ENCODE peak calls at places on chromosomes 11 and 22, in seven cellular contexts. One of them, this sample, is unnamed.

GRCh38 chr11:43870981-43871550 is 9.6 kb upstream of the ALKBH3 start:
- DNase-seq in sigmoid colon: no peak
- DNase-seq in breast epithelium: no peak
- DNase-seq in upper lobe of left lung: no peak
- DNase-seq in transverse colon: no peak
- DNase-seq in stomach: no peak
- DNase-seq in HCT116: no peak
- DNase-seq in this sample: no peak

GRCh38 chr11:108117746-108118371 is 3.5 kb upstream of the ACAT1 start:
- DNase-seq in sigmoid colon: no peak
- DNase-seq in breast epithelium: no peak
- DNase-seq in upper lobe of left lung: no peak
- DNase-seq in transverse colon: no peak
- DNase-seq in stomach: no peak
- DNase-seq in HCT116: peak
- DNase-seq in this sample: no peak

GRCh38 chr11:119318240-119319135 is 1.6 kb upstream of the MCAM start:
- DNase-seq in sigmoid colon: peak
- DNase-seq in breast epithelium: no peak
- DNase-seq in upper lobe of left lung: peak
- DNase-seq in transverse colon: peak
- DNase-seq in stomach: no peak
- DNase-seq in HCT116: no peak
- DNase-seq in this sample: no peak

GRCh38 chr11:116927163-116927772 is 89.8 kb upstream of the APOA1 start:
- DNase-seq in sigmoid colon: no peak
- DNase-seq in breast epithelium: no peak
- DNase-seq in upper lobe of left lung: no peak
- DNase-seq in transverse colon: peak
- DNase-seq in stomach: no peak
- DNase-seq in HCT116: no peak
- DNase-seq in this sample: no peak

GRCh38 chr11:15769203-15769602 is 587.1 kb downstream of the SOX6 start:
- DNase-seq in sigmoid colon: no peak
- DNase-seq in breast epithelium: no peak
- DNase-seq in upper lobe of left lung: peak
- DNase-seq in transverse colon: peak
- DNase-seq in stomach: peak
- DNase-seq in HCT116: no peak
- DNase-seq in this sample: no peak

GRCh38 chr11:103798029-103798428 is 238.4 kb upstream of the DDI1 start:
- DNase-seq in sigmoid colon: no peak
- DNase-seq in breast epithelium: no peak
- DNase-seq in upper lobe of left lung: no peak
- DNase-seq in transverse colon: no peak
- DNase-seq in stomach: no peak
- DNase-seq in HCT116: no peak
- DNase-seq in this sample: no peak

GRCh38 chr22:36383110-36383581 is 4.6 kb downstream of the MYH9 start:
- DNase-seq in sigmoid colon: no peak
- DNase-seq in breast epithelium: peak
- DNase-seq in upper lobe of left lung: peak
- DNase-seq in transverse colon: peak
- DNase-seq in stomach: peak
- DNase-seq in HCT116: no peak
- DNase-seq in this sample: no peak

GRCh38 chr22:49214976-49215375 is 612.7 kb downstream of the BRD1 start:
- DNase-seq in sigmoid colon: peak
- DNase-seq in breast epithelium: peak
- DNase-seq in upper lobe of left lung: peak
- DNase-seq in transverse colon: peak
- DNase-seq in stomach: peak
- DNase-seq in HCT116: no peak
- DNase-seq in this sample: no peak

GRCh38 chr11:46682773-46683752 is 17.4 kb downstream of the ARHGAP1 start:
- DNase-seq in sigmoid colon: no peak
- DNase-seq in breast epithelium: no peak
- DNase-seq in upper lobe of left lung: no peak
- DNase-seq in transverse colon: no peak
- DNase-seq in stomach: no peak
- DNase-seq in HCT116: peak
- DNase-seq in this sample: no peak

GRCh38 chr11:8692417-8692816 is 9.8 kb downstream of the RPL27A start:
- DNase-seq in sigmoid colon: no peak
- DNase-seq in breast epithelium: no peak
- DNase-seq in upper lobe of left lung: peak
- DNase-seq in transverse colon: no peak
- DNase-seq in stomach: no peak
- DNase-seq in HCT116: no peak
- DNase-seq in this sample: no peak

GRCh38 chr11:71180694-71181466 is 71.5 kb downstream of the SHANK2 start:
- DNase-seq in sigmoid colon: peak
- DNase-seq in breast epithelium: no peak
- DNase-seq in upper lobe of left lung: peak
- DNase-seq in transverse colon: no peak
- DNase-seq in stomach: no peak
- DNase-seq in HCT116: no peak
- DNase-seq in this sample: no peak

GRCh38 chr11:61679893-61680621 is at the start of gene DAGLA:
- DNase-seq in sigmoid colon: peak
- DNase-seq in breast epithelium: peak
- DNase-seq in upper lobe of left lung: peak
- DNase-seq in transverse colon: peak
- DNase-seq in stomach: peak
- DNase-seq in HCT116: no peak
- DNase-seq in this sample: no peak

GRCh38 chr22:20211997-20212753 is 55.9 kb downstream of the RTN4R start:
- DNase-seq in sigmoid colon: peak
- DNase-seq in breast epithelium: no peak
- DNase-seq in upper lobe of left lung: peak
- DNase-seq in transverse colon: peak
- DNase-seq in stomach: peak
- DNase-seq in HCT116: peak
- DNase-seq in this sample: no peak

GRCh38 chr11:92550411-92550810 is 325.8 kb downstream of the FAT3 start:
- DNase-seq in sigmoid colon: no peak
- DNase-seq in breast epithelium: no peak
- DNase-seq in upper lobe of left lung: no peak
- DNase-seq in transverse colon: no peak
- DNase-seq in stomach: peak
- DNase-seq in HCT116: no peak
- DNase-seq in this sample: no peak

GRCh38 chr11:73317373-73317772 is 9.3 kb downstream of the ARHGEF17 start:
- DNase-seq in sigmoid colon: peak
- DNase-seq in breast epithelium: no peak
- DNase-seq in upper lobe of left lung: peak
- DNase-seq in transverse colon: peak
- DNase-seq in stomach: peak
- DNase-seq in HCT116: no peak
- DNase-seq in this sample: no peak

GRCh38 chr22:26553056-26553752 is 36.7 kb downstream of the TPST2 start:
- DNase-seq in sigmoid colon: no peak
- DNase-seq in breast epithelium: no peak
- DNase-seq in upper lobe of left lung: no peak
- DNase-seq in transverse colon: no peak
- DNase-seq in stomach: no peak
- DNase-seq in HCT116: no peak
- DNase-seq in this sample: no peak

GRCh38 chr11:102147632-102148031 is 37.4 kb downstream of the YAP1 start:
- DNase-seq in sigmoid colon: no peak
- DNase-seq in breast epithelium: no peak
- DNase-seq in upper lobe of left lung: no peak
- DNase-seq in transverse colon: no peak
- DNase-seq in stomach: no peak
- DNase-seq in HCT116: no peak
- DNase-seq in this sample: no peak

GRCh38 chr11:101894505-101894904 is 20.3 kb upstream of the CEP126 start:
- DNase-seq in sigmoid colon: no peak
- DNase-seq in breast epithelium: no peak
- DNase-seq in upper lobe of left lung: no peak
- DNase-seq in transverse colon: no peak
- DNase-seq in stomach: no peak
- DNase-seq in HCT116: no peak
- DNase-seq in this sample: no peak

GRCh38 chr11:128399186-128399585 is 188.2 kb downstream of the ETS1 start:
- DNase-seq in sigmoid colon: no peak
- DNase-seq in breast epithelium: no peak
- DNase-seq in upper lobe of left lung: no peak
- DNase-seq in transverse colon: no peak
- DNase-seq in stomach: no peak
- DNase-seq in HCT116: no peak
- DNase-seq in this sample: no peak

GRCh38 chr11:70024036-70024772 is 53.9 kb upstream of the ANO1 start:
- DNase-seq in sigmoid colon: no peak
- DNase-seq in breast epithelium: no peak
- DNase-seq in upper lobe of left lung: no peak
- DNase-seq in transverse colon: no peak
- DNase-seq in stomach: no peak
- DNase-seq in HCT116: no peak
- DNase-seq in this sample: no peak

GRCh38 chr22:35128637-35129036 is 62.7 kb downstream of the ISX start:
- DNase-seq in sigmoid colon: no peak
- DNase-seq in breast epithelium: no peak
- DNase-seq in upper lobe of left lung: no peak
- DNase-seq in transverse colon: no peak
- DNase-seq in stomach: no peak
- DNase-seq in HCT116: no peak
- DNase-seq in this sample: no peak

GRCh38 chr11:69301491-69302401 is 7.8 kb downstream of the MYEOV start:
- DNase-seq in sigmoid colon: no peak
- DNase-seq in breast epithelium: peak
- DNase-seq in upper lobe of left lung: peak
- DNase-seq in transverse colon: peak
- DNase-seq in stomach: peak
- DNase-seq in HCT116: peak
- DNase-seq in this sample: no peak

GRCh38 chr22:33400891-33401290 is 342.7 kb upstream of the SYN3 start:
- DNase-seq in sigmoid colon: no peak
- DNase-seq in breast epithelium: no peak
- DNase-seq in upper lobe of left lung: no peak
- DNase-seq in transverse colon: no peak
- DNase-seq in stomach: no peak
- DNase-seq in HCT116: no peak
- DNase-seq in this sample: no peak

GRCh38 chr11:129950319-129951034 is 52.2 kb downstream of the PRDM10 start:
- DNase-seq in sigmoid colon: peak
- DNase-seq in breast epithelium: no peak
- DNase-seq in upper lobe of left lung: peak
- DNase-seq in transverse colon: peak
- DNase-seq in stomach: no peak
- DNase-seq in HCT116: no peak
- DNase-seq in this sample: no peak

GRCh38 chr22:35218079-35218478 is 39.2 kb upstream of the HMGXB4 start:
- DNase-seq in sigmoid colon: no peak
- DNase-seq in breast epithelium: no peak
- DNase-seq in upper lobe of left lung: no peak
- DNase-seq in transverse colon: no peak
- DNase-seq in stomach: no peak
- DNase-seq in HCT116: no peak
- DNase-seq in this sample: no peak

GRCh38 chr11:86515297-86516094 is 140.8 kb downstream of the CCDC81 start:
- DNase-seq in sigmoid colon: no peak
- DNase-seq in breast epithelium: no peak
- DNase-seq in upper lobe of left lung: no peak
- DNase-seq in transverse colon: no peak
- DNase-seq in stomach: no peak
- DNase-seq in HCT116: no peak
- DNase-seq in this sample: no peak

GRCh38 chr22:39932918-39933649 is 27.1 kb upstream of the TMA7B start:
- DNase-seq in sigmoid colon: no peak
- DNase-seq in breast epithelium: no peak
- DNase-seq in upper lobe of left lung: peak
- DNase-seq in transverse colon: peak
- DNase-seq in stomach: peak
- DNase-seq in HCT116: peak
- DNase-seq in this sample: no peak

GRCh38 chr11:34633990-34634725 is 13.3 kb downstream of the EHF start:
- DNase-seq in sigmoid colon: no peak
- DNase-seq in breast epithelium: no peak
- DNase-seq in upper lobe of left lung: no peak
- DNase-seq in transverse colon: no peak
- DNase-seq in stomach: no peak
- DNase-seq in HCT116: no peak
- DNase-seq in this sample: no peak

GRCh38 chr11:92911478-92911877 is 58.0 kb upstream of the MTNR1B start:
- DNase-seq in sigmoid colon: no peak
- DNase-seq in breast epithelium: no peak
- DNase-seq in upper lobe of left lung: no peak
- DNase-seq in transverse colon: no peak
- DNase-seq in stomach: no peak
- DNase-seq in HCT116: no peak
- DNase-seq in this sample: no peak

GRCh38 chr22:41241133-41241676 is 474 bp upstream of the CHADL start:
- DNase-seq in sigmoid colon: no peak
- DNase-seq in breast epithelium: no peak
- DNase-seq in upper lobe of left lung: no peak
- DNase-seq in transverse colon: no peak
- DNase-seq in stomach: no peak
- DNase-seq in HCT116: no peak
- DNase-seq in this sample: no peak
- H3K4me3 ChIP-seq in sigmoid colon: no peak
- H3K4me3 ChIP-seq in breast epithelium: no peak
- H3K4me3 ChIP-seq in upper lobe of left lung: no peak
- H3K4me3 ChIP-seq in transverse colon: no peak
- H3K4me3 ChIP-seq in stomach: no peak
- H3K4me3 ChIP-seq in HCT116: no peak
- H3K4me3 ChIP-seq in this sample: no peak

GRCh38 chr22:46070215-46070721 is 80.1 kb upstream of the PPARA start:
- DNase-seq in sigmoid colon: peak
- DNase-seq in breast epithelium: peak
- DNase-seq in upper lobe of left lung: peak
- DNase-seq in transverse colon: peak
- DNase-seq in stomach: peak
- DNase-seq in HCT116: no peak
- DNase-seq in this sample: no peak
- TF ChIP-seq POLR2A in sigmoid colon: no peak
- TF ChIP-seq POLR2A in breast epithelium: no peak
- TF ChIP-seq POLR2A in upper lobe of left lung: no peak
- TF ChIP-seq POLR2A in transverse colon: no peak
- TF ChIP-seq POLR2A in stomach: no peak
- TF ChIP-seq POLR2A in HCT116: peak
- TF ChIP-seq POLR2A in this sample: no peak

GRCh38 chr11:57092028-57092698 is 89.6 kb upstream of the LRRC55 start:
- DNase-seq in sigmoid colon: no peak
- DNase-seq in breast epithelium: no peak
- DNase-seq in upper lobe of left lung: no peak
- DNase-seq in transverse colon: no peak
- DNase-seq in stomach: no peak
- DNase-seq in HCT116: no peak
- DNase-seq in this sample: no peak
- TF ChIP-seq POLR2AphosphoS5 in sigmoid colon: no peak
- TF ChIP-seq POLR2AphosphoS5 in breast epithelium: no peak
- TF ChIP-seq POLR2AphosphoS5 in upper lobe of left lung: no peak
- TF ChIP-seq POLR2AphosphoS5 in transverse colon: no peak
- TF ChIP-seq POLR2AphosphoS5 in stomach: no peak
- TF ChIP-seq POLR2AphosphoS5 in HCT116: no peak
- TF ChIP-seq POLR2AphosphoS5 in this sample: no peak

DNA sequence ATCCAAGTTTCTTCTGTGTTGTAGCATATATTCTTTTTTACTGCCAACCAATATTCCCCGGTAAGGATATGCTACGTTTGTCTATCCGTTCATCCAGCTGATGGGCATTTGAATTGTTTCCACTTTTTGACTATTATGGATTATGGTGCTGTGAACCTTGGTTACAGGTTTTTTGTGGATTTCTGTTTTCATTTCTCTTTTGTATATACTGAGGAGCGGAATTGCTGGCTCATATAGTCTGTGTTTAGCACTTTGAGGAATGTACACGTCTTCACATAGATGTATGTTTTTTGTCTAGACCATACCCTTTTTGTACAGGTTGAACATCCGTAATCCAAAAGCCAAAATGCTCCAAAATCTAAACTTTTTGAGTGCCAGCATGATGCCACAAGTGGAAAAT is 23.6 kb downstream of the RCOR2 start:
- DNase-seq in sigmoid colon: no peak
- DNase-seq in breast epithelium: no peak
- DNase-seq in upper lobe of left lung: no peak
- DNase-seq in transverse colon: no peak
- DNase-seq in stomach: no peak
- DNase-seq in HCT116: no peak
- DNase-seq in this sample: no peak
- H3K4me3 ChIP-seq in sigmoid colon: no peak
- H3K4me3 ChIP-seq in breast epithelium: no peak
- H3K4me3 ChIP-seq in upper lobe of left lung: no peak
- H3K4me3 ChIP-seq in transverse colon: no peak
- H3K4me3 ChIP-seq in stomach: no peak
- H3K4me3 ChIP-seq in HCT116: no peak
- H3K4me3 ChIP-seq in this sample: no peak

This sample was measured in vagina.